ENCODE peak calls at places on chromosomes 3 and 15, in seven cellular contexts. One of them, this sample, is unnamed.
A peak's percentile ranks its signal among the peaks of the same experiment; 100 is the strongest.

GRCh38 chr3:62803276-62803675 is 71.9 kb downstream of the CADPS start:
- DNase-seq in GM06990: no peak
- DNase-seq in fibroblast of the aortic adventitia: no peak
- DNase-seq in cardiac muscle cell: no peak
- DNase-seq in astrocyte of the spinal cord: no peak
- DNase-seq in left ventricle myocardium inferior: no peak
- DNase-seq in neural crest cell: no peak
- DNase-seq in this sample: no peak

GRCh38 chr15:81106560-81106959 is 27.5 kb upstream of the CFAP161 start:
- DNase-seq in GM06990: peak; percentile 17
- DNase-seq in fibroblast of the aortic adventitia: peak; percentile 85
- DNase-seq in cardiac muscle cell: peak; percentile 66
- DNase-seq in astrocyte of the spinal cord: peak; percentile 76
- DNase-seq in left ventricle myocardium inferior: no peak
- DNase-seq in neural crest cell: peak; percentile 51
- DNase-seq in this sample: peak; percentile 87

GRCh38 chr3:71693641-71694040 is 31.6 kb downstream of the EIF4E3 start:
- DNase-seq in GM06990: no peak
- DNase-seq in fibroblast of the aortic adventitia: no peak
- DNase-seq in cardiac muscle cell: no peak
- DNase-seq in astrocyte of the spinal cord: no peak
- DNase-seq in left ventricle myocardium inferior: no peak
- DNase-seq in neural crest cell: no peak
- DNase-seq in this sample: no peak

GRCh38 chr15:71259866-71260265 is 144.6 kb downstream of the THSD4 start:
- DNase-seq in GM06990: no peak
- DNase-seq in fibroblast of the aortic adventitia: no peak
- DNase-seq in cardiac muscle cell: no peak
- DNase-seq in astrocyte of the spinal cord: no peak
- DNase-seq in left ventricle myocardium inferior: no peak
- DNase-seq in neural crest cell: no peak
- DNase-seq in this sample: no peak

GRCh38 chr3:77513541-77513940 is 473.6 kb downstream of the ROBO2 start:
- DNase-seq in GM06990: no peak
- DNase-seq in fibroblast of the aortic adventitia: no peak
- DNase-seq in cardiac muscle cell: peak; percentile 8
- DNase-seq in astrocyte of the spinal cord: no peak
- DNase-seq in left ventricle myocardium inferior: no peak
- DNase-seq in neural crest cell: no peak
- DNase-seq in this sample: peak; percentile 11

GRCh38 chr3:148797822-148798221 is 29.8 kb upstream of the CPB1 start:
- DNase-seq in GM06990: no peak
- DNase-seq in fibroblast of the aortic adventitia: no peak
- DNase-seq in cardiac muscle cell: no peak
- DNase-seq in astrocyte of the spinal cord: no peak
- DNase-seq in left ventricle myocardium inferior: no peak
- DNase-seq in neural crest cell: no peak
- DNase-seq in this sample: no peak

GRCh38 chr3:137325934-137326333 is 368.2 kb downstream of the IL20RB start:
- DNase-seq in GM06990: no peak
- DNase-seq in fibroblast of the aortic adventitia: no peak
- DNase-seq in cardiac muscle cell: peak; percentile 90
- DNase-seq in astrocyte of the spinal cord: no peak
- DNase-seq in left ventricle myocardium inferior: no peak
- DNase-seq in neural crest cell: no peak
- DNase-seq in this sample: no peak

GRCh38 chr3:49377483-49377882 is 19.3 kb upstream of the GPX1 start:
- DNase-seq in GM06990: peak; percentile 71
- DNase-seq in fibroblast of the aortic adventitia: peak; percentile 48
- DNase-seq in cardiac muscle cell: no peak
- DNase-seq in astrocyte of the spinal cord: peak; percentile 59
- DNase-seq in left ventricle myocardium inferior: no peak
- DNase-seq in neural crest cell: no peak
- DNase-seq in this sample: no peak

GRCh38 chr3:177810162-177810623 is 612.9 kb upstream of the TBL1XR1 start:
- DNase-seq in GM06990: no peak
- DNase-seq in fibroblast of the aortic adventitia: peak; percentile 81
- DNase-seq in cardiac muscle cell: no peak
- DNase-seq in astrocyte of the spinal cord: peak; percentile 71
- DNase-seq in left ventricle myocardium inferior: no peak
- DNase-seq in neural crest cell: no peak
- DNase-seq in this sample: peak; percentile 94

GRCh38 chr3:112776000-112776399 is 70.7 kb downstream of the CD200R1L start:
- DNase-seq in GM06990: no peak
- DNase-seq in fibroblast of the aortic adventitia: peak; percentile 51
- DNase-seq in cardiac muscle cell: no peak
- DNase-seq in astrocyte of the spinal cord: no peak
- DNase-seq in left ventricle myocardium inferior: no peak
- DNase-seq in neural crest cell: no peak
- DNase-seq in this sample: peak; percentile 31

GRCh38 chr15:68528891-68529290 is 49.9 kb upstream of the CORO2B start:
- DNase-seq in GM06990: no peak
- DNase-seq in fibroblast of the aortic adventitia: peak; percentile 60
- DNase-seq in cardiac muscle cell: no peak
- DNase-seq in astrocyte of the spinal cord: peak; percentile 74
- DNase-seq in left ventricle myocardium inferior: no peak
- DNase-seq in neural crest cell: no peak
- DNase-seq in this sample: no peak

GRCh38 chr3:196280689-196281463 is 6.7 kb downstream of the PCYT1A start:
- DNase-seq in GM06990: peak; percentile 59
- DNase-seq in fibroblast of the aortic adventitia: no peak
- DNase-seq in cardiac muscle cell: no peak
- DNase-seq in astrocyte of the spinal cord: no peak
- DNase-seq in left ventricle myocardium inferior: no peak
- DNase-seq in neural crest cell: no peak
- DNase-seq in this sample: no peak

GRCh38 chr15:92392462-92392861 is 1.2 kb upstream of the ST8SIA2 start:
- DNase-seq in GM06990: no peak
- DNase-seq in fibroblast of the aortic adventitia: no peak
- DNase-seq in cardiac muscle cell: peak; percentile 23
- DNase-seq in astrocyte of the spinal cord: no peak
- DNase-seq in left ventricle myocardium inferior: no peak
- DNase-seq in neural crest cell: no peak
- DNase-seq in this sample: no peak

GRCh38 chr3:171770689-171771620 is 39.3 kb downstream of the PLD1 start:
- DNase-seq in GM06990: no peak
- DNase-seq in fibroblast of the aortic adventitia: peak; percentile 94
- DNase-seq in cardiac muscle cell: peak; percentile 86
- DNase-seq in astrocyte of the spinal cord: peak; percentile 90
- DNase-seq in left ventricle myocardium inferior: no peak
- DNase-seq in neural crest cell: no peak
- DNase-seq in this sample: peak; percentile 70

GRCh38 chr3:178561239-178561638 is 25.0 kb downstream of the KCNMB2 start:
- DNase-seq in GM06990: no peak
- DNase-seq in fibroblast of the aortic adventitia: no peak
- DNase-seq in cardiac muscle cell: no peak
- DNase-seq in astrocyte of the spinal cord: no peak
- DNase-seq in left ventricle myocardium inferior: no peak
- DNase-seq in neural crest cell: no peak
- DNase-seq in this sample: no peak

GRCh38 chr3:184262166-184262926 is 993 bp upstream of the CAMK2N2 start:
- DNase-seq in GM06990: no peak
- DNase-seq in fibroblast of the aortic adventitia: no peak
- DNase-seq in cardiac muscle cell: no peak
- DNase-seq in astrocyte of the spinal cord: no peak
- DNase-seq in left ventricle myocardium inferior: no peak
- DNase-seq in neural crest cell: no peak
- DNase-seq in this sample: no peak

GRCh38 chr3:16728762-16729745 is 123.8 kb upstream of the DAZL start:
- DNase-seq in GM06990: no peak
- DNase-seq in fibroblast of the aortic adventitia: peak; percentile 81
- DNase-seq in cardiac muscle cell: no peak
- DNase-seq in astrocyte of the spinal cord: peak; percentile 54
- DNase-seq in left ventricle myocardium inferior: no peak
- DNase-seq in neural crest cell: no peak
- DNase-seq in this sample: peak; percentile 61

GRCh38 chr15:55823191-55823670 is 80.3 kb upstream of the PRTG start:
- DNase-seq in GM06990: no peak
- DNase-seq in fibroblast of the aortic adventitia: peak; percentile 93
- DNase-seq in cardiac muscle cell: no peak
- DNase-seq in astrocyte of the spinal cord: peak; percentile 90
- DNase-seq in left ventricle myocardium inferior: no peak
- DNase-seq in neural crest cell: no peak
- DNase-seq in this sample: peak; percentile 25

GRCh38 chr3:107810195-107811071 is 280.4 kb downstream of the CD47 start:
- DNase-seq in GM06990: no peak
- DNase-seq in fibroblast of the aortic adventitia: no peak
- DNase-seq in cardiac muscle cell: no peak
- DNase-seq in astrocyte of the spinal cord: peak; percentile 22
- DNase-seq in left ventricle myocardium inferior: no peak
- DNase-seq in neural crest cell: no peak
- DNase-seq in this sample: no peak
- TF ChIP-seq CTCF in GM06990: no peak
- TF ChIP-seq CTCF in fibroblast of the aortic adventitia: no peak
- TF ChIP-seq CTCF in cardiac muscle cell: no peak
- TF ChIP-seq CTCF in astrocyte of the spinal cord: no peak
- TF ChIP-seq CTCF in left ventricle myocardium inferior: no peak
- TF ChIP-seq CTCF in neural crest cell: no peak
- TF ChIP-seq CTCF in this sample: no peak

GRCh38 chr3:76025561-76025960 is 240.2 kb upstream of the ZNF717 start:
- DNase-seq in GM06990: no peak
- DNase-seq in fibroblast of the aortic adventitia: no peak
- DNase-seq in cardiac muscle cell: no peak
- DNase-seq in astrocyte of the spinal cord: no peak
- DNase-seq in left ventricle myocardium inferior: no peak
- DNase-seq in neural crest cell: no peak
- DNase-seq in this sample: no peak

GRCh38 chr3:76028816-76029215 is 243.5 kb upstream of the ZNF717 start:
- DNase-seq in GM06990: no peak
- DNase-seq in fibroblast of the aortic adventitia: no peak
- DNase-seq in cardiac muscle cell: no peak
- DNase-seq in astrocyte of the spinal cord: no peak
- DNase-seq in left ventricle myocardium inferior: no peak
- DNase-seq in neural crest cell: no peak
- DNase-seq in this sample: no peak

GRCh38 chr3:76026379-76026778 is 241.0 kb upstream of the ZNF717 start:
- DNase-seq in GM06990: no peak
- DNase-seq in fibroblast of the aortic adventitia: no peak
- DNase-seq in cardiac muscle cell: no peak
- DNase-seq in astrocyte of the spinal cord: peak; percentile 46
- DNase-seq in left ventricle myocardium inferior: no peak
- DNase-seq in neural crest cell: no peak
- DNase-seq in this sample: no peak

GRCh38 chr3:76021376-76021775 is 236.0 kb upstream of the ZNF717 start:
- DNase-seq in GM06990: no peak
- DNase-seq in fibroblast of the aortic adventitia: no peak
- DNase-seq in cardiac muscle cell: no peak
- DNase-seq in astrocyte of the spinal cord: peak; percentile 35
- DNase-seq in left ventricle myocardium inferior: no peak
- DNase-seq in neural crest cell: no peak
- DNase-seq in this sample: no peak

GRCh38 chr3:76024640-76025039 is 239.3 kb upstream of the ZNF717 start:
- DNase-seq in GM06990: no peak
- DNase-seq in fibroblast of the aortic adventitia: no peak
- DNase-seq in cardiac muscle cell: peak; percentile 29
- DNase-seq in astrocyte of the spinal cord: peak; percentile 53
- DNase-seq in left ventricle myocardium inferior: no peak
- DNase-seq in neural crest cell: no peak
- DNase-seq in this sample: no peak
- TF ChIP-seq CTCF in GM06990: no peak
- TF ChIP-seq CTCF in fibroblast of the aortic adventitia: peak; percentile 8
- TF ChIP-seq CTCF in cardiac muscle cell: peak; percentile 18
- TF ChIP-seq CTCF in astrocyte of the spinal cord: peak; percentile 61
- TF ChIP-seq CTCF in left ventricle myocardium inferior: peak; percentile 53
- TF ChIP-seq CTCF in neural crest cell: peak; percentile 70
- TF ChIP-seq CTCF in this sample: no peak

GRCh38 chr3:64496786-64497560 is 190.8 kb downstream of the ADAMTS9 start:
- DNase-seq in GM06990: no peak
- DNase-seq in fibroblast of the aortic adventitia: no peak
- DNase-seq in cardiac muscle cell: no peak
- DNase-seq in astrocyte of the spinal cord: no peak
- DNase-seq in left ventricle myocardium inferior: no peak
- DNase-seq in neural crest cell: no peak
- DNase-seq in this sample: no peak
- TF ChIP-seq CTCF in GM06990: no peak
- TF ChIP-seq CTCF in fibroblast of the aortic adventitia: no peak
- TF ChIP-seq CTCF in cardiac muscle cell: no peak
- TF ChIP-seq CTCF in astrocyte of the spinal cord: no peak
- TF ChIP-seq CTCF in left ventricle myocardium inferior: no peak
- TF ChIP-seq CTCF in neural crest cell: no peak
- TF ChIP-seq CTCF in this sample: no peak

GRCh38 chr15:59917504-59918157 is 86.5 kb upstream of the FOXB1 start:
- DNase-seq in GM06990: no peak
- DNase-seq in fibroblast of the aortic adventitia: peak; percentile 42
- DNase-seq in cardiac muscle cell: peak; percentile 82
- DNase-seq in astrocyte of the spinal cord: peak; percentile 37
- DNase-seq in left ventricle myocardium inferior: no peak
- DNase-seq in neural crest cell: peak; percentile 57
- DNase-seq in this sample: peak; percentile 26
- TF ChIP-seq CTCF in GM06990: peak; percentile 74
- TF ChIP-seq CTCF in fibroblast of the aortic adventitia: peak; percentile 57
- TF ChIP-seq CTCF in cardiac muscle cell: peak; percentile 62
- TF ChIP-seq CTCF in astrocyte of the spinal cord: peak; percentile 65
- TF ChIP-seq CTCF in left ventricle myocardium inferior: peak; percentile 46
- TF ChIP-seq CTCF in neural crest cell: peak; percentile 71
- TF ChIP-seq CTCF in this sample: peak; percentile 70

DNA sequence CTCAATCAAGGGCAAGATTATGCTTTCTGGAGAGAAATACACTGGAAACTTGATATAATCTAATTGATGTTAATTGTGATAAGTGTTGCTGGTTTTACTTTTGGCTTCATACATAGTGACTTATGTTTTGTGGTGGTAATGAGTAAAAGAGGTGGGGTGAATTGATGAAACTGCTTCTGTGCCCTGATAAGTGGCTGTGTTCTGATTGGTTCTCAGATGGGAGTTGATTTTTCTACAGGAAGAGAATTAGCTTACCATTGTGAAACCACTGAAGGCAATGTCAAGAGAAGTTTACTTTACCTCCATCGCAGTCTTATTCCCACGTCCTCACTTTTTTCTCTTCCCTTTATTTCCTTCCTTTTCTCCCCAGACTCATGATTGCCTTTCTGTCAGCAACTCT is 23.8 kb downstream of the TMEM45A start:
- DNase-seq in GM06990: no peak
- DNase-seq in fibroblast of the aortic adventitia: peak; percentile 61
- DNase-seq in cardiac muscle cell: no peak
- DNase-seq in astrocyte of the spinal cord: no peak
- DNase-seq in left ventricle myocardium inferior: no peak
- DNase-seq in neural crest cell: no peak
- DNase-seq in this sample: no peak
- TF ChIP-seq CTCF in GM06990: no peak
- TF ChIP-seq CTCF in fibroblast of the aortic adventitia: no peak
- TF ChIP-seq CTCF in cardiac muscle cell: no peak
- TF ChIP-seq CTCF in astrocyte of the spinal cord: no peak
- TF ChIP-seq CTCF in left ventricle myocardium inferior: no peak
- TF ChIP-seq CTCF in neural crest cell: no peak
- TF ChIP-seq CTCF in this sample: no peak